ENCODE peak calls at places on chromosome 15, in ten cellular contexts. Y is lower leg skin; F is fibroblast of the aortic adventitia; M is OCI-LY7; V is brain microvascular endothelial cell; B is tibial artery; I is tibial nerve; P is AG04449; W is CD8-positive, alpha-beta T cell; U is right lobe of liver. K is an unnamed sample.

GRCh38 chr15:90471769-90472168 is 58.0 kb upstream of the CRTC3 start:
- DNase-seq in B (no peak), V (no peak), P (no peak), U (no peak), I (no peak), F (no peak), W (no peak), Y (no peak), M (no peak), K (no peak)

GRCh38 chr15:90261811-90262210 is 3.7 kb upstream of the NGRN start:
- DNase-seq in I (no peak), M (no peak), U (no peak), V (peak), P (no peak), F (peak), W (no peak), B (no peak), Y (no peak), K (peak)

GRCh38 chr15:68617001-68617400 is 38.2 kb downstream of the CORO2B start:
- DNase-seq in Y (no peak), P (no peak), V (no peak), U (no peak), I (no peak), B (no peak), F (no peak), W (no peak), M (no peak), K (peak)

GRCh38 chr15:68822818-68823217 is 2.1 kb upstream of the ANP32A start:
- DNase-seq in V (no peak), F (no peak), Y (no peak), B (no peak), P (no peak), U (no peak), M (no peak), W (no peak), I (no peak), K (no peak)

GRCh38 chr15:72169921-72170611 is 27.5 kb downstream of the GRAMD2A start:
- DNase-seq in M (no peak), V (no peak), U (no peak), W (no peak), B (no peak), F (no peak), I (no peak), Y (peak), P (no peak), K (no peak)

GRCh38 chr15:85403745-85404144 is 23.3 kb downstream of the AKAP13 start:
- DNase-seq in F (peak), M (no peak), P (no peak), B (peak), V (no peak), Y (no peak), W (no peak), I (no peak), U (no peak), K (peak)

GRCh38 chr15:70258369-70259029 is 160.8 kb upstream of the TLE3 start:
- DNase-seq in B (no peak), P (no peak), I (no peak), M (peak), V (no peak), F (no peak), W (peak), Y (no peak), U (no peak), K (peak)

GRCh38 chr15:75720787-75721461 is 8.3 kb upstream of the CSPG4 start:
- DNase-seq in F (no peak), U (peak), V (no peak), B (no peak), W (no peak), M (peak), Y (no peak), P (no peak), I (no peak), K (peak)

GRCh38 chr15:83904107-83904720 is 250.3 kb downstream of the ADAMTSL3 start:
- DNase-seq in Y (no peak), P (no peak), F (peak), W (no peak), B (no peak), M (no peak), I (no peak), V (no peak), U (no peak), K (peak)

GRCh38 chr15:36831125-36831914 is 251.9 kb downstream of the CDIN1 start:
- DNase-seq in B (no peak), Y (no peak), U (no peak), M (no peak), I (no peak), P (peak), V (peak), F (peak), W (no peak), K (peak)

GRCh38 chr15:56817266-56817665 is 84.0 kb upstream of the ZNF280D start:
- DNase-seq in F (peak), B (no peak), Y (no peak), V (peak), M (no peak), I (no peak), P (no peak), W (no peak), U (no peak), K (peak)

GRCh38 chr15:32994810-32995424 is 199.6 kb downstream of the FMN1 start:
- DNase-seq in W (no peak), I (no peak), U (no peak), Y (no peak), P (no peak), B (no peak), F (peak), V (peak), M (peak), K (peak)

GRCh38 chr15:59317211-59317610 is 55.5 kb downstream of the MYO1E start:
- DNase-seq in B (no peak), V (no peak), M (no peak), U (no peak), F (no peak), P (no peak), W (no peak), Y (peak), I (no peak), K (no peak)

GRCh38 chr15:57769266-57769665 is 62.8 kb downstream of the POLR2M start:
- DNase-seq in W (no peak), F (peak), Y (peak), I (peak), B (peak), M (no peak), V (peak), P (peak), U (no peak), K (peak)

GRCh38 chr15:38128389-38128788 is 124.2 kb upstream of the SPRED1 start:
- DNase-seq in U (no peak), M (no peak), B (no peak), V (no peak), F (peak), Y (no peak), W (no peak), P (no peak), I (no peak), K (peak)

GRCh38 chr15:35810007-35810406 is 264.0 kb upstream of the DPH6 start:
- DNase-seq in I (no peak), U (no peak), F (no peak), B (no peak), Y (no peak), M (no peak), V (no peak), W (no peak), P (no peak), K (no peak)

GRCh38 chr15:40358492-40359353 is 704 bp downstream of the DISP2 start:
- DNase-seq in M (peak), I (no peak), P (no peak), Y (no peak), U (peak), B (no peak), V (no peak), F (no peak), W (peak), K (no peak)

GRCh38 chr15:73081321-73081958 is 29.2 kb downstream of the NEO1 start:
- DNase-seq in F (peak), V (peak), W (no peak), I (no peak), B (no peak), M (peak), Y (no peak), P (no peak), U (no peak), K (peak)

GRCh38 chr15:96720251-96720650 is 389.8 kb downstream of the NR2F2 start:
- DNase-seq in W (no peak), Y (no peak), I (no peak), V (no peak), F (no peak), B (no peak), U (no peak), M (no peak), P (no peak), K (no peak)

GRCh38 chr15:91855684-91856553 is 2.4 kb downstream of the SLCO3A1 start:
- DNase-seq in Y (no peak), B (no peak), U (no peak), P (no peak), F (no peak), W (no peak), V (no peak), I (no peak), M (peak), K (peak)

GRCh38 chr15:36315649-36316048 is 263.8 kb upstream of the CDIN1 start:
- DNase-seq in M (no peak), B (no peak), V (no peak), W (no peak), U (no peak), I (no peak), F (no peak), Y (no peak), P (no peak), K (no peak)

GRCh38 chr15:39426552-39427532 is 154.0 kb upstream of the THBS1 start:
- DNase-seq in Y (peak), V (peak), M (no peak), I (peak), F (peak), B (peak), P (peak), W (peak), U (peak), K (no peak)

GRCh38 chr15:61079529-61079928 is 149.6 kb downstream of the RORA start:
- DNase-seq in M (no peak), V (no peak), B (no peak), W (no peak), U (no peak), F (no peak), Y (no peak), I (no peak), P (no peak), K (no peak)

GRCh38 chr15:95884276-95884675 is 446.2 kb upstream of the NR2F2 start:
- DNase-seq in M (no peak), V (no peak), U (no peak), B (no peak), P (no peak), Y (no peak), F (no peak), I (no peak), W (no peak), K (peak)

GRCh38 chr15:80887148-80887547 is 102.5 kb downstream of the MESD start:
- DNase-seq in F (no peak), W (no peak), U (no peak), M (no peak), B (no peak), Y (no peak), V (no peak), I (no peak), P (no peak), K (no peak)
- TF ChIP-seq CTCF in F (no peak), W (no peak), U (no peak), M (no peak), B (no peak), Y (no peak), V (no peak), I (no peak), P (no peak), K (no peak)

GRCh38 chr15:65371976-65372786 is 5.6 kb downstream of the IGDCC3 start:
- DNase-seq in P (no peak), W (no peak), U (no peak), B (no peak), M (no peak), Y (no peak), I (no peak), F (no peak), V (no peak), K (no peak)
- H3K4me3 ChIP-seq in P (no peak), W (no peak), U (no peak), B (no peak), M (no peak), Y (no peak), I (no peak), F (no peak), V (no peak), K (no peak)

GRCh38 chr15:77907824-77908751 is 169.4 kb downstream of the TBC1D2B start:
- DNase-seq in Y (peak), V (peak), F (no peak), U (peak), B (peak), I (no peak), P (no peak), W (peak), M (peak), K (peak)
- TF ChIP-seq CTCF in Y (no peak), V (peak), F (no peak), U (peak), B (no peak), I (no peak), P (peak), W (no peak), M (peak), K (peak)

GRCh38 chr15:100901296-100901695 is 17.9 kb upstream of the LRRK1 start:
- DNase-seq in M (no peak), P (no peak), B (no peak), W (no peak), V (no peak), F (no peak), Y (peak), I (no peak), U (no peak), K (no peak)

GRCh38 chr15:100900895-100901169 is 18.3 kb upstream of the LRRK1 start:
- DNase-seq in P (no peak), W (no peak), B (no peak), Y (no peak), I (no peak), U (no peak), F (no peak), M (no peak), V (no peak), K (no peak)

GRCh38 chr15:100901702-100902435 is 17.3 kb upstream of the LRRK1 start:
- DNase-seq in W (no peak), M (no peak), I (no peak), U (no peak), P (no peak), V (no peak), Y (peak), B (no peak), F (peak), K (no peak)

GRCh38 chr15:100903191-100903590 is 16.0 kb upstream of the LRRK1 start:
- DNase-seq in U (no peak), M (no peak), Y (peak), F (no peak), P (no peak), W (no peak), B (no peak), V (no peak), I (no peak), K (no peak)

GRCh38 chr15:100902436-100903190 is 16.5 kb upstream of the LRRK1 start:
- DNase-seq in P (peak), Y (peak), B (peak), W (no peak), U (peak), F (peak), I (peak), M (peak), V (peak), K (peak)
- H3K4me3 ChIP-seq in P (no peak), Y (peak), B (peak), W (no peak), U (no peak), F (peak), I (peak), M (no peak), V (peak), K (peak)

DNA sequence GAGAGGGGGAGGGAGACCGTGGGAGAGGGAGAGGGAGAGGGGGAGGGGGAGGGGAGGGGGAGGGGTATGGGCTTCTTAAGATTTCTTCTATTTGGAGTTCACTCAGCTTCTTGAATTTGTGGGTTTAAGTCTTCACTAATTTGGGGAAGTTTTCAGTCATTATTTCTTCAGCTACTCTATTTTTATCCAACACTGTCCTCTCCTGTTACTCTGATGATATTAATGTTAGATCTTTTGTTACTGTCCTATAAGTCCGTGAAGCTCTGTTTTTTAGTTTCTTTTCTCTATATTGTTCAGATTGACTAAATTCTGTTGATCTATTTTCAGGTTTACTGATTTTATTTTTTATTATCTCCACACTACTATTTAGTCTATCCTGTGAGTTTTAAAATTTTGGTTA is 351.5 kb upstream of the TPM1 start:
- DNase-seq in V (no peak), W (no peak), U (no peak), P (no peak), B (no peak), Y (no peak), M (no peak), F (peak), I (no peak), K (peak)
- TF ChIP-seq CTCF in V (no peak), W (no peak), U (no peak), P (no peak), B (no peak), Y (no peak), M (no peak), F (no peak), I (peak), K (peak)

GRCh38 chr15:82848201-82848993 is 39.0 kb downstream of the WHAMM start:
- DNase-seq in W (no peak), M (no peak), B (no peak), Y (peak), P (no peak), U (no peak), V (no peak), F (no peak), I (no peak), K (no peak)

GRCh38 chr15:82847703-82848102 is 38.3 kb downstream of the WHAMM start:
- DNase-seq in M (no peak), I (no peak), V (no peak), B (no peak), Y (peak), F (no peak), U (no peak), P (no peak), W (no peak), K (no peak)

GRCh38 chr15:82846621-82847020 is 37.2 kb downstream of the WHAMM start:
- DNase-seq in I (no peak), V (no peak), P (no peak), Y (peak), W (no peak), B (no peak), U (no peak), F (no peak), M (no peak), K (no peak)

GRCh38 chr15:82843561-82843960 is 34.1 kb downstream of the WHAMM start:
- DNase-seq in U (no peak), M (peak), W (no peak), Y (no peak), F (no peak), B (no peak), I (no peak), V (no peak), P (no peak), K (no peak)

GRCh38 chr15:82845686-82846085 is 36.3 kb downstream of the WHAMM start:
- DNase-seq in F (no peak), V (no peak), W (no peak), M (no peak), P (no peak), B (no peak), I (no peak), U (no peak), Y (peak), K (no peak)
- H3K4me3 ChIP-seq in F (no peak), V (no peak), W (no peak), M (no peak), P (no peak), B (no peak), I (no peak), U (no peak), Y (no peak), K (no peak)

GRCh38 chr15:67259806-67260205 is 5.2 kb downstream of the IQCH start:
- DNase-seq in B (no peak), F (no peak), Y (no peak), U (no peak), V (no peak), I (no peak), M (no peak), P (no peak), W (no peak), K (no peak)

GRCh38 chr15:67256051-67256450 is 1.5 kb downstream of the IQCH start:
- DNase-seq in B (no peak), W (no peak), P (no peak), I (no peak), Y (no peak), F (no peak), U (no peak), M (no peak), V (no peak), K (no peak)

GRCh38 chr15:67253517-67254237 is 784 bp downstream of the AAGAB start:
- DNase-seq in F (peak), Y (no peak), V (no peak), B (no peak), P (no peak), U (no peak), W (no peak), I (no peak), M (no peak), K (peak)

GRCh38 chr15:67254238-67255175 is at the start of the genes AAGAB and IQCH:
- DNase-seq in I (peak), U (peak), M (peak), B (peak), F (peak), W (peak), P (peak), Y (peak), V (peak), K (peak)

GRCh38 chr15:67259375-67259774 is 4.8 kb downstream of the IQCH start:
- DNase-seq in W (no peak), F (no peak), U (no peak), P (no peak), M (no peak), V (no peak), B (no peak), I (no peak), Y (no peak), K (no peak)
- TF ChIP-seq CTCF in W (no peak), F (no peak), U (no peak), P (no peak), M (no peak), V (no peak), B (no peak), I (no peak), Y (no peak), K (no peak)

GRCh38 chr15:25862469-25863066 is 559 bp downstream of the ATP10A start:
- DNase-seq in M (no peak), W (peak), U (no peak), F (no peak), I (no peak), V (no peak), Y (peak), B (no peak), P (no peak), K (peak)
- H3K4me3 ChIP-seq in M (no peak), W (peak), U (peak), F (peak), I (peak), V (peak), Y (peak), B (peak), P (peak), K (peak)

GRCh38 chr15:41805711-41806110 is 22.2 kb upstream of the JMJD7 start:
- DNase-seq in V (no peak), W (no peak), I (no peak), B (no peak), P (no peak), U (no peak), F (no peak), Y (no peak), M (no peak), K (no peak)

GRCh38 chr15:41804361-41804760 is 23.5 kb upstream of the JMJD7 start:
- DNase-seq in F (no peak), I (no peak), P (no peak), W (no peak), Y (no peak), V (no peak), B (no peak), U (no peak), M (no peak), K (no peak)

GRCh38 chr15:41804920-41805666 is 22.8 kb upstream of the JMJD7 start:
- DNase-seq in U (no peak), M (no peak), V (no peak), W (no peak), B (no peak), I (no peak), F (no peak), Y (no peak), P (no peak), K (no peak)

GRCh38 chr15:41809121-41809520 is 18.8 kb upstream of the JMJD7 start:
- DNase-seq in V (no peak), I (no peak), F (no peak), U (no peak), P (no peak), W (no peak), B (no peak), M (no peak), Y (no peak), K (peak)

GRCh38 chr15:41806291-41807181 is 21.4 kb upstream of the JMJD7 start:
- DNase-seq in F (no peak), U (no peak), P (no peak), I (no peak), W (no peak), B (no peak), M (no peak), Y (no peak), V (no peak), K (no peak)
- TF ChIP-seq CTCF in F (no peak), U (no peak), P (no peak), I (no peak), W (no peak), B (no peak), M (no peak), Y (no peak), V (peak), K (no peak)

GRCh38 chr15:24858737-24859601 is 95.8 kb upstream of the SNRPN start:
- DNase-seq in V (no peak), I (no peak), Y (no peak), P (no peak), B (no peak), U (no peak), M (no peak), F (peak), W (no peak), K (no peak)
- H3K4me3 ChIP-seq in V (no peak), I (no peak), Y (no peak), P (no peak), B (peak), U (no peak), M (no peak), F (no peak), W (no peak), K (no peak)